ENCODE peak calls at places on chromosomes 13 and 19, in ten cellular contexts. L is EH; F is OCI-LY7; X is breast epithelium; H is tibial artery; I is NCI-H1436; P is G401; J is activated naive CD4-positive, alpha-beta T cell treated with anti-CD3 and anti-CD28 coated beads, Interleukin-2, amount 10 ng/mL, durations not matched to agents 7 days and 5 days; A is NAMALWA; E is NCI-H1417. W is an unnamed sample.

GRCh38 chr13:44155422-44156293 is 218.0 kb upstream of the SERP2 start:
- DNase-seq in X (peak; percentile 45), H (peak; percentile 88), P (peak; percentile 92), J (no peak), L (peak; percentile 59), A (no peak), F (no peak), I (no peak), E (peak; percentile 12), W (peak; percentile 82)

GRCh38 chr13:47252627-47253026 is 355.8 kb upstream of the HTR2A start:
- DNase-seq in A (no peak), I (no peak), F (no peak), E (no peak), X (no peak), L (peak; percentile 35), P (no peak), H (no peak), J (no peak), W (no peak)

GRCh38 chr13:77811981-77812380 is 106.7 kb downstream of the EDNRB start:
- DNase-seq in X (no peak), P (no peak), A (no peak), F (no peak), I (no peak), L (no peak), J (no peak), E (no peak), H (no peak), W (no peak)

GRCh38 chr13:110329798-110330461 is 22.8 kb downstream of the COL4A2 start:
- DNase-seq in H (peak; percentile 71), A (no peak), F (no peak), I (no peak), P (no peak), E (no peak), X (no peak), J (no peak), L (peak; percentile 70), W (no peak)

GRCh38 chr19:45391346-45391745 is 13.5 kb downstream of the PPP1R13L start:
- DNase-seq in E (no peak), L (peak; percentile 48), H (no peak), P (no peak), I (no peak), X (no peak), F (peak; percentile 44), J (no peak), A (no peak), W (no peak)

GRCh38 chr19:43596842-43597461 is 557 bp downstream of the ZNF576 start:
- DNase-seq in J (peak; percentile 31), F (peak; percentile 27), X (no peak), A (peak; percentile 42), P (no peak), E (peak; percentile 41), H (no peak), L (peak; percentile 24), I (no peak), W (no peak)

GRCh38 chr19:22422220-22422619 is at the start of gene ZNF98:
- DNase-seq in H (no peak), P (no peak), J (no peak), A (no peak), L (no peak), E (no peak), F (no peak), I (no peak), X (peak; percentile 64), W (no peak)

GRCh38 chr13:75566658-75567057 is 17.1 kb downstream of the UCHL3 start:
- DNase-seq in H (no peak), I (peak; percentile 15), L (peak; percentile 67), F (peak; percentile 9), E (peak; percentile 43), P (peak; percentile 12), J (no peak), A (peak; percentile 23), X (no peak), W (no peak)

GRCh38 chr13:34698953-34699352 is 243.1 kb upstream of the NBEA start:
- DNase-seq in E (no peak), I (no peak), L (no peak), F (no peak), P (no peak), X (no peak), J (no peak), H (no peak), A (no peak), W (no peak)

GRCh38 chr19:1394252-1395193 is 6.8 kb downstream of the GAMT start:
- DNase-seq in I (no peak), H (no peak), L (no peak), P (no peak), X (no peak), E (no peak), A (no peak), J (no peak), F (no peak), W (no peak)

GRCh38 chr19:34430738-34431625 is 2.8 kb downstream of the UBA2 start:
- DNase-seq in A (peak; percentile 88), H (no peak), I (peak; percentile 5), L (peak; percentile 54), F (peak; percentile 80), J (peak; percentile 63), P (peak; percentile 59), E (peak; percentile 11), X (no peak), W (no peak)

GRCh38 chr19:54201980-54202379 is 1.3 kb downstream of the RPS9 start:
- DNase-seq in P (no peak), E (no peak), I (no peak), L (no peak), A (peak; percentile 46), H (no peak), J (no peak), X (no peak), F (peak; percentile 45), W (no peak)

GRCh38 chr13:46476174-46476573 is 76.8 kb upstream of the LRCH1 start:
- DNase-seq in J (no peak), X (no peak), E (no peak), I (no peak), L (peak; percentile 48), H (no peak), P (no peak), F (no peak), A (no peak), W (no peak)

GRCh38 chr19:11539495-11540365 is 1.1 kb downstream of the CNN1 start:
- DNase-seq in H (peak; percentile 86), J (no peak), P (no peak), E (peak; percentile 61), A (no peak), L (peak; percentile 70), X (peak; percentile 67), F (no peak), I (no peak), W (no peak)

GRCh38 chr13:45501175-45501526 is 36.4 kb downstream of the COG3 start:
- DNase-seq in H (no peak), J (no peak), X (no peak), A (no peak), P (no peak), L (no peak), F (no peak), E (no peak), I (no peak), W (no peak)

GRCh38 chr13:87923713-87924112 is 252.5 kb downstream of the SLITRK5 start:
- DNase-seq in F (no peak), X (no peak), J (no peak), H (no peak), I (no peak), P (no peak), A (no peak), L (no peak), E (peak; percentile 76), W (no peak)

GRCh38 chr19:3054972-3055740 is 7.1 kb downstream of the TLE5 start:
- DNase-seq in J (no peak), F (no peak), H (no peak), P (peak; percentile 38), E (no peak), I (no peak), X (no peak), A (no peak), L (peak; percentile 22), W (no peak)

GRCh38 chr13:75637101-75637774 is 1.1 kb downstream of the LMO7 start:
- DNase-seq in J (no peak), F (no peak), A (no peak), P (no peak), E (peak; percentile 47), L (peak; percentile 34), H (no peak), I (no peak), X (no peak), W (no peak)

GRCh38 chr19:11848594-11849263 is at the start of gene ZNF439:
- DNase-seq in H (peak; percentile 95), J (peak; percentile 93), L (peak; percentile 91), F (peak; percentile 97), I (peak; percentile 2), P (peak; percentile 96), X (peak; percentile 92), A (peak; percentile 96), E (peak; percentile 96), W (peak; percentile 92)